ENCODE peak calls at places on chromosomes 3 and 15, in four cellular contexts. G, H, V and R are unnamed samples.

GRCh38 chr3:36489106-36489505 is 108.8 kb downstream of the STAC start:
- DNase-seq in G (no peak), V (no peak), H (no peak), R (no peak)

GRCh38 chr15:90665288-90666134 is 51.6 kb upstream of the BLM start:
- DNase-seq in V (no peak), H (peak; percentile 58), G (no peak), R (no peak)

GRCh38 chr3:135803291-135803690 is 162.2 kb upstream of the PPP2R3A start:
- DNase-seq in V (no peak), H (no peak), G (no peak), R (peak; percentile 7)

GRCh38 chr15:48695088-48695834 is 49.8 kb upstream of the FBN1 start:
- DNase-seq in H (peak; percentile 94), G (no peak), V (no peak), R (no peak)

GRCh38 chr3:140014831-140015495 is 80.0 kb downstream of the CLSTN2 start:
- DNase-seq in H (no peak), G (no peak), V (no peak), R (no peak)

GRCh38 chr3:42229942-42230688 is 35.9 kb downstream of the CCK start:
- DNase-seq in G (peak; percentile 48), H (peak; percentile 58), V (peak; percentile 50), R (peak; percentile 76)

GRCh38 chr15:35458176-35458856 is 87.6 kb downstream of the DPH6 start:
- DNase-seq in V (no peak), H (peak; percentile 47), G (no peak), R (no peak)

GRCh38 chr3:147396709-147397046 is 9.7 kb downstream of the ZIC4 start:
- DNase-seq in V (no peak), G (no peak), H (no peak), R (no peak)

GRCh38 chr3:163622384-163622783 is 1455.9 kb downstream of the SI start:
- DNase-seq in H (no peak), V (peak; percentile 49), G (peak; percentile 73), R (peak; percentile 96)

GRCh38 chr15:60840306-60840702 is 361.4 kb upstream of the ICE2 start:
- DNase-seq in G (peak; percentile 37), V (no peak), H (peak; percentile 49), R (peak; percentile 79)

GRCh38 chr15:60835000-60835399 is 356.1 kb upstream of the ICE2 start:
- DNase-seq in H (no peak), G (no peak), V (no peak), R (no peak)

GRCh38 chr15:60838206-60838605 is 359.3 kb upstream of the ICE2 start:
- DNase-seq in H (no peak), V (no peak), G (no peak), R (no peak)

GRCh38 chr15:60831540-60831939 is 352.6 kb upstream of the ICE2 start:
- DNase-seq in G (no peak), V (no peak), H (no peak), R (no peak)

DNA sequence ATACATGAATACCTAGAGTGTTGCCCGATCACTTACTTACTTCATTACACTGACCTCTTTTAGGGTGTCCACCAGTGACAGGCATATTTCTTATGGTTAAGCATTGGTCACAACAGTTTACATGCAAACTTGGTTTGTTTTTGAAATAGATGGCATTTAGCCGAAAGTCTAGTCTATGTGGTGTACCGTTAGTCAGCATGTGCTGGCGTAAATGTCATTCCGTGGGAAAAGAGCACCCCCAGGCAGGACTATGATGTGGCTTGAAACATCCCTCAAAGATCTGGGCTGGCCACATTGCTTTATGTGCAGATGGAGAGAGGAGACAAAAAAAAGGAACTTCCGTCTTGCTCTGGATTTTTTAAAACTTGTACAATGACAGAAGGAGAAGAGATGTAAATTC is 357.0 kb upstream of the ICE2 start:
- DNase-seq in G (no peak), H (peak; percentile 82), V (no peak), R (no peak)
- H3K23ac ChIP-seq in G (no peak overlapping the region), H (no peak overlapping the region), V (no peak overlapping the region), R (no peak overlapping the region)

GRCh38 chr15:73142802-73143762 is 90.8 kb downstream of the NEO1 start:
- DNase-seq in V (no peak), G (no peak), H (no peak), R (no peak)
- H2AK5ac ChIP-seq in V (no peak overlapping the region), G (no peak overlapping the region), H (no peak overlapping the region), R (no peak overlapping the region)

GRCh38 chr15:64841258-64842098 is at the start of gene PLEKHO2:
- DNase-seq in V (peak; percentile 95), H (peak; percentile 92), G (peak; percentile 99), R (peak; percentile 98)
- H3K23ac ChIP-seq in V (peak within 1 kb of the TSS; percentile 77), H (peak within 1 kb of the TSS; percentile 95), G (no peak within 1 kb of the TSS), R (peak within 1 kb of the TSS; percentile 94)

GRCh38 chr15:58227706-58228543 is 89.7 kb downstream of the AQP9 start:
- DNase-seq in H (peak; percentile 84), G (peak; percentile 64), V (peak; percentile 60), R (peak; percentile 82)
- H2AK5ac ChIP-seq in H (peak overlapping the region; percentile 56), G (no peak overlapping the region), V (no peak overlapping the region), R (no peak overlapping the region)

DNA sequence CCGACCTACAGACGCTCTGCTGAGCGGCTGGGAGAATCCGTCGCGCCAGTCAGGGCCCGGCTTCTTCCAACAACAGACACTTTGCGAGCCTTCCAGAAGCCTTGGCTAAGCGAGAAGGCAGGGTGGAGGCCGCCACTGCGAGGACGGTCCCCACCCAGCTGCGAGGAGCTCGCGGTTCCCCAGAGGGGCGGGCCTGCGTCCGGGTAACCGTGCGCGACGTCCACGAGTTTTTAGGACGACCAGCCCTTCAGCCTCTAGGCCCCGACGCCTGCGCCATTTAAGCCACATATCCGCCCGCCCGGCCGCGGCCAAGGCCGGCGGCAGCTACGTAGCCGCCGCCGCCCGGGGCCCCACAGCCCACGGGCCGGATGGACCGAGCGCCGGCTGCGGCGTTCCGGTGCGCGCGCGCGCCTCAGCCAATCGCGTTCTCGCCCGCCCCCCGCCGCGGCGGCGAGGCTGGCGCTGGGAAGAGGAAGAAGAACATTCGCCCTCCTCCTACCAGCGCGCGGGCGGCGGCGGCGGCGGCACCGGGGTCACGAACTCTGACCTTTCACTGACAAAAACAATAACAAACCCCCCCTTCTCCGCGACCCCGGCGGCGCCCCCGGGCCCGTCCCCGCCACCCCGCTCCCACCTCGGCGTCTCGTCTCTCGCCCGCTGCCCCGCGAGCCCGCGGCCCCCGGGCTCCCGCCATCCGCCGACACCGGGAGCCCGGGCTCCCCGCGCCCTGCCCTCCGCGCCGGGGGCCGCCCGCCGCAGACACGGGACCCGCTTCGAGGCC is at the start of gene NR2C2:
- DNase-seq in H (peak; percentile 68), G (peak; percentile 81), V (peak; percentile 77), R (peak; percentile 87)
- H3K23ac ChIP-seq in H (peak within 1 kb of the TSS; percentile 76), G (no peak within 1 kb of the TSS), V (peak within 1 kb of the TSS; percentile 95), R (peak within 1 kb of the TSS; percentile 90)

GRCh38 chr3:128487813-128488635 is 5.0 kb downstream of the GATA2 start:
- DNase-seq in G (peak; percentile 93), V (no peak), H (peak; percentile 87), R (peak; percentile 94)

GRCh38 chr3:128486157-128486691 is 6.8 kb downstream of the GATA2 start:
- DNase-seq in V (no peak), G (no peak), H (no peak), R (no peak)

GRCh38 chr3:128485283-128486156 is 7.5 kb downstream of the GATA2 start:
- DNase-seq in G (no peak), V (no peak), H (no peak), R (no peak)

GRCh38 chr3:128487538-128487812 is 5.5 kb downstream of the GATA2 start:
- DNase-seq in G (no peak), V (no peak), H (no peak), R (no peak)

DNA sequence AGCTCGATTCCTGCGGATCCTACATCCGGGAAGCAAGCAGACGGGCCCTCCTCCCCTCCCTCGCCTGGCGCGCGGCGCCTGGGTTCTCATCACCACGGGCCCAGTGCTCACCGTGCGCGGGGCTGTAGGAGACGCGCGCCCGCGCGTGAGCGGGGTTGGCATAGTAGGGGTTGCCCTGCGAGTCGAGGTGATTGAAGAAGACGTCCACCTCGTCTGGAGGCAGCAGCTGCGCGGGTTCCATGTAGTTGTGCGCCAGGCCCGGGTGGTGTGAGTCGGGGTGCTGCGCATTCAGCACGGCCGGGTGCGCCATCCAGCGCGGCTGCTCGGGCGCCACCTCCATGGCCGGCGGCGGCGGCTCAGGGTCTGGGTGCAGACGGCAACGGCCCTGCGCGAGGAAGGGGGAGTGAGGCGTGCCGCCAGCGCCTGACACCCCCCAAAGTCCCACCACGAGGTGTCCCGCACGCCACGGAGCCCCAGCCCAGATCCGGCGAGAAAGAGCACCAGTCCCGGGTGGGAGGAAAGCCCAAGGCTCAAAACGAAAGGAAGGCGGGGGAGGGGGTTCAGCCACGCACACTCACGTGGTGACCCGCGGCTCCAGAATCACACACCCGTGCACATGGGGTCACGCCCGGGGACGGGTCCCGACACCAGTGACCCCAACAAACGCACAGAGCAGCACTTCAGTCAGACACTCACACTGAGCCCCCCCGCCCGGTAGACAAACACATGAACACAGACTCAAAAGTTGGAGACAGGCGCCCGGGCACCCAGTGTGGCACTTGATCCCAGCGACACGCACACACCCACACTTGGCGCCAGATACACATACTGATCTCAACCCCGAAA is 6.1 kb downstream of the GATA2 start:
- DNase-seq in V (no peak), G (peak; percentile 61), H (peak; percentile 41), R (peak; percentile 59)
- H2AK5ac ChIP-seq in V (peak overlapping the region; percentile 40), G (no peak overlapping the region), H (peak overlapping the region; percentile 70), R (no peak overlapping the region)

GRCh38 chr3:154898916-154899315 is 181.2 kb upstream of the MME start:
- DNase-seq in G (no peak), H (no peak), V (no peak), R (no peak)

GRCh38 chr3:154898398-154898797 is 181.7 kb upstream of the MME start:
- DNase-seq in V (no peak), G (no peak), H (no peak), R (peak; percentile 51)

GRCh38 chr3:154889227-154889634 is 190.9 kb upstream of the MME start:
- DNase-seq in H (no peak), V (no peak), G (no peak), R (no peak)

GRCh38 chr3:154888386-154888785 is 191.7 kb upstream of the MME start:
- DNase-seq in V (no peak), H (no peak), G (no peak), R (no peak)

GRCh38 chr3:154893813-154894212 is 186.3 kb upstream of the MME start:
- DNase-seq in G (no peak), V (no peak), H (no peak), R (no peak)
- H3K23ac ChIP-seq in G (no peak overlapping the region), V (no peak overlapping the region), H (no peak overlapping the region), R (no peak overlapping the region)

GRCh38 chr3:159773706-159774105 is 214.9 kb upstream of the IL12A start:
- DNase-seq in G (no peak), V (no peak), H (no peak), R (no peak)

GRCh38 chr3:159779883-159780282 is 208.8 kb upstream of the IL12A start:
- DNase-seq in G (no peak), V (no peak), H (no peak), R (peak; percentile 18)

GRCh38 chr3:159775372-159775961 is 213.2 kb upstream of the IL12A start:
- DNase-seq in V (peak; percentile 27), H (peak; percentile 83), G (peak; percentile 79), R (peak; percentile 72)

GRCh38 chr3:159771865-159772611 is 216.6 kb upstream of the IL12A start:
- DNase-seq in H (no peak), V (no peak), G (no peak), R (no peak)

DNA sequence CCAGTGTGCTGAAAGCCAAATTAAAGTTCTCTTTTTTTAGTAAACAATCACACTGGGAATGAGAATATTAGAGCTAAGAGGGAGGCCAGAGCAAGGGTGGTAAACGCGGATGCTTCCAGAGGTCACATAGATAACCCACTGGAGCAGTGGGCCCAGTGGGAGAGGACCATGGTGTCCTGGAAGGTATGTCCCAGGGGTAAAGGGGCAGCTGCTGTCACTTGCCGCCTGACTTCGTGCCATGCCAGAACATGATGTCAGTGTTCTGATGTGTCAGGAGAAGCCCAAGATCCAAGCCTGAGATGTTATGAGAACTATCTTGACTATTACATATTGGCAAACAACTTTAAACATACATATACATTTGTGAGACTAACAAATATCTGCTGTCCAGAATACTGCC is 211.9 kb upstream of the IL12A start:
- DNase-seq in H (no peak), V (no peak), G (no peak), R (no peak)
- H2AK5ac ChIP-seq in H (peak overlapping the region; percentile 93), V (no peak overlapping the region), G (no peak overlapping the region), R (no peak overlapping the region)